ENCODE peak calls at places on chromosomes 13 and 19, in eight cellular contexts. V is BE2C, D is cardiac muscle cell, M is AG04449, Q is AG10803, T is brain microvascular endothelial cell, N is lung, G is lower leg skin. K is an unnamed sample.

GRCh38 chr19:43594710-43595604 is 977 bp downstream of the IRGQ start:
- DNase-seq in V (peak), D (peak), M (no peak), Q (peak), T (peak), N (peak), G (peak), K (no peak)

GRCh38 chr19:21566073-21566472 is 60.7 kb downstream of the ZNF429 start:
- DNase-seq in V (no peak), D (no peak), M (no peak), Q (no peak), T (no peak), N (no peak), G (no peak), K (no peak)

GRCh38 chr19:13537454-13537853 is 31.2 kb upstream of the CACNA1A start:
- DNase-seq in V (peak), D (no peak), M (no peak), Q (no peak), T (no peak), N (no peak), G (no peak), K (no peak)

GRCh38 chr13:20414475-20415287 is 111.0 kb downstream of the CRYL1 start:
- DNase-seq in V (no peak), D (no peak), M (no peak), Q (no peak), T (no peak), N (no peak), G (peak), K (no peak)

GRCh38 chr19:5586300-5587070 is 18.7 kb upstream of the TINCR start:
- DNase-seq in V (no peak), D (no peak), M (no peak), Q (no peak), T (no peak), N (no peak), G (no peak), K (no peak)

GRCh38 chr13:113273856-113274590 is 23.0 kb upstream of the LAMP1 start:
- DNase-seq in V (no peak), D (no peak), M (peak), Q (peak), T (peak), N (peak), G (no peak), K (peak)

GRCh38 chr19:51026554-51026831 is at the start of gene KLK11:
- DNase-seq in V (no peak), D (no peak), M (no peak), Q (no peak), T (no peak), N (no peak), G (no peak), K (no peak)

GRCh38 chr19:36198116-36198515 is 16.3 kb downstream of the ZNF565 start:
- DNase-seq in V (no peak), D (no peak), M (no peak), Q (no peak), T (no peak), N (no peak), G (no peak), K (no peak)

GRCh38 chr19:13020002-13020414 is 24.7 kb downstream of the NFIX start:
- DNase-seq in V (no peak), D (no peak), M (no peak), Q (no peak), T (no peak), N (no peak), G (no peak), K (no peak)

GRCh38 chr19:50387868-50388245 is 3.7 kb downstream of the POLD1 start:
- DNase-seq in V (no peak), D (no peak), M (no peak), Q (no peak), T (no peak), N (no peak), G (no peak), K (no peak)

GRCh38 chr13:41696163-41697003 is 239.0 kb downstream of the RGCC start:
- DNase-seq in V (no peak), D (peak), M (peak), Q (peak), T (peak), N (no peak), G (no peak), K (peak)

GRCh38 chr13:80084086-80084676 is 256.7 kb downstream of the SPRY2 start:
- DNase-seq in V (no peak), D (no peak), M (peak), Q (peak), T (peak), N (no peak), G (no peak), K (peak)

GRCh38 chr19:15072930-15073647 is 8.9 kb upstream of the OR1I1 start:
- DNase-seq in V (peak), D (no peak), M (no peak), Q (no peak), T (no peak), N (no peak), G (no peak), K (no peak)

GRCh38 chr13:23610966-23611486 is 40.8 kb downstream of the TNFRSF19 start:
- DNase-seq in V (no peak), D (no peak), M (no peak), Q (no peak), T (peak), N (no peak), G (no peak), K (no peak)

GRCh38 chr13:23500858-23501257 is 67.4 kb upstream of the SACS start:
- DNase-seq in V (no peak), D (no peak), M (peak), Q (peak), T (peak), N (no peak), G (no peak), K (peak)

DNA sequence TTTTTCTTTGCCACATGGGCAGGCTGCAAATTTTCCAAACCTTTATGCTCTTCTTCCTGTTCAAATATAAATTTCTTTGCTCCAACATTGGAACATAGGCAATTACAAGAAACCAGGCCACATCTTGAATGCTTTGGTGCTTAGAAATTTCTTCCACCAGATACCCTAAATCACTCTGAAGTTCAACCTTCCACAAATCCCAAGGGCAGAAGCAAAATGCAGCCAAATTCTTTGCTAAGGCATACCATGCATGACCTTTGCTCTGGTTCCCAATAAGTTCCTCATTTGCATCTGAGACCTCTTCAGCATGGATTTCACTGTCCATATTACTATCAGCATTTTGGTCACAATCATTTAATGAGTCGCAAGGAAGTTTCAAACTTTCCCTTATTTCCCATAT is 130.9 kb downstream of the DIAPH3 start:
- DNase-seq in V (no peak), D (no peak), M (no peak), Q (peak), T (no peak), N (no peak), G (no peak), K (no peak)
- H3K4me3 ChIP-seq in V (no peak), D (no peak), M (no peak), Q (no peak), T (no peak), N (no peak), G (no peak), K (no peak)

GRCh38 chr19:55131421-55131820 is 14.0 kb upstream of the PPP1R12C start:
- DNase-seq in V (no peak), D (no peak), M (peak), Q (peak), T (no peak), N (no peak), G (no peak), K (no peak)

GRCh38 chr19:55134732-55135131 is 14.3 kb downstream of the TNNT1 start:
- DNase-seq in V (no peak), D (no peak), M (no peak), Q (no peak), T (no peak), N (no peak), G (no peak), K (no peak)

GRCh38 chr19:55133639-55134444 is 15.2 kb downstream of the TNNT1 start:
- DNase-seq in V (no peak), D (no peak), M (no peak), Q (no peak), T (no peak), N (no peak), G (no peak), K (no peak)

GRCh38 chr19:55136399-55137102 is 12.5 kb downstream of the TNNT1 start:
- DNase-seq in V (no peak), D (no peak), M (no peak), Q (no peak), T (no peak), N (no peak), G (no peak), K (no peak)

DNA sequence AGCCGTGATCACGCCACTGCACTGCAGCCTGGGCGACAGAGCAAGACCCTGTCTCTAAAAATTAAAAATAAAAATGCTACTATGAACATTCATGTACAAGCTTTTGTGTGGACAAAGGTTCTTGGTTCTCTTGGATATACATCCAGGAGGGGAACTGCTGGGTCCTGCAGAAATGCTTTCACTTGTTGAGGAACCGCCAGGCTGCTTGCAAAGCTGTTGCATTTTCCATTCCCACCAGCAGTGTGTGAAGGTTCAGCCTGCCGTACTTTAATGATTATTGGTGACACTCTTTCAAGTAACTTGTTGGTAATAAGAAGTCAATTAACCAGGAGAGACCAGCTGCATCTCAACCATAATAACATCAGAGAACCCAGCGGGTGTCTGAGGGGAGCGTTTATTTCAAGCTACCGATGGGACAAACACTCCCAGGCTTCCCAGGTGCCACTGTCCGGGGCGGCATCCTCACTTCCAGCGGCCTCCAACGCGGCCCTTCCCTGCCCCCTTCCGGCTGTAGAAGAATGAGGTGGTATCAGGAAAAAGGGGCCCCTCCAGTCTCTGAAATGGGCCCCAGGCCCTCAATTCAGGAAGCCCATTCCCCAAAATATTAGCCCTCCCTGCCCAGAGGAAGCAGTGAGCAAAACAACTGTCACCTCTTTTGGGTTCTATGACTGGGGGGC is 15.2 kb upstream of the PPP1R12C start:
- DNase-seq in V (peak), D (no peak), M (no peak), Q (no peak), T (no peak), N (no peak), G (no peak), K (no peak)
- TF ChIP-seq CTCF in V (peak), D (peak), M (no peak), Q (peak), T (no peak), N (no peak), G (no peak), K (peak)

GRCh38 chr19:33134571-33135041 is 2.7 kb downstream of the WDR88 start:
- DNase-seq in V (no peak), D (no peak), M (no peak), Q (no peak), T (no peak), N (no peak), G (no peak), K (no peak)
- H3K4me3 ChIP-seq in V (no peak), D (no peak), M (no peak), Q (no peak), T (no peak), N (no peak), G (no peak), K (no peak)

GRCh38 chr13:99295488-99296252 is 11.5 kb downstream of the GPR183 start:
- DNase-seq in V (no peak), D (no peak), M (no peak), Q (no peak), T (no peak), N (no peak), G (no peak), K (no peak)

GRCh38 chr13:99299545-99300341 is 7.5 kb downstream of the GPR183 start:
- DNase-seq in V (no peak), D (no peak), M (no peak), Q (no peak), T (no peak), N (no peak), G (no peak), K (no peak)

GRCh38 chr13:99296270-99296865 is 10.8 kb downstream of the GPR183 start:
- DNase-seq in V (no peak), D (no peak), M (no peak), Q (no peak), T (no peak), N (no peak), G (no peak), K (no peak)

GRCh38 chr13:99298056-99298455 is 9.1 kb downstream of the GPR183 start:
- DNase-seq in V (no peak), D (no peak), M (no peak), Q (no peak), T (no peak), N (no peak), G (no peak), K (no peak)

DNA sequence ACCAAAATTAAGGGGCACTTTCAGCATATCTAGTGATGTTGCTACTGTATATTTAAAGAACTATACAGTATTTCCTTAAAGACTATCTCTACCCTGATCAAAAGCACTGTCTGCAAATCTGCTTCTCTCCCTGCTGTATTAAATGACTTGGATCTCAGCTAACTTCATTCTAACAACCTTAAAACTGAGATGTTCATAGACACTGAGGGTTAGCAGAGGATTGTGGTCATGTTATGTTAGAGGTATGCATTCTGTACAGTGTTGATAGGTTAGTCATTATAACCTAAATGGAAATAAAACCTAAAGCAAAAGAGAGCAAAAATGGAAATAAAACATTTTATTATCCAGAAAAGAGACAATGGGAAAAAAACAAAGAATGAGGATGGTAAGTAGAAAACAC is 9.9 kb downstream of the GPR183 start:
- DNase-seq in V (no peak), D (no peak), M (no peak), Q (no peak), T (no peak), N (no peak), G (no peak), K (no peak)
- TF ChIP-seq CTCF in V (no peak), D (no peak), M (no peak), Q (no peak), T (no peak), N (no peak), G (no peak), K (no peak)

DNA sequence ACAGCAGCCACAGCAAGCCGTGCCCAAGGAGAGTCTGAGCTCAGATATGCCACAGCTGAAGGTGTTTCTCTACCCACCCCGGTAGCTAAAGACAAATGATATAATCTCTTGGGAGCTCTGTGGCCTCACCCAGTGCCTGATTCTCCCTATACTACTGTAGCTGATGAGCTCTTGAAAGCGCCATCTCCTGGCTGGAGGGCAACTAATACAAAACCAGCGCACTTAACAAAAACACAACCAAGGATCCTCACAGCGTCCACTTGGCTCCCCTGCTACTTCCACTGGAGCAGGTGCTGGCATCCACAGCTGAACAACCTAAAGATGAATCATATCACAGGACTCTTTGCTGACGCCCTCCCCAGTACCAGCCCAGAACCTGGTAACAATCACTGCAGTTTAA is 1212.0 kb downstream of the PCDH17 start:
- DNase-seq in V (no peak), D (no peak), M (no peak), Q (no peak), T (no peak), N (no peak), G (no peak), K (no peak)
- H3K4me3 ChIP-seq in V (no peak), D (no peak), M (no peak), Q (no peak), T (no peak), N (no peak), G (no peak), K (no peak)

DNA sequence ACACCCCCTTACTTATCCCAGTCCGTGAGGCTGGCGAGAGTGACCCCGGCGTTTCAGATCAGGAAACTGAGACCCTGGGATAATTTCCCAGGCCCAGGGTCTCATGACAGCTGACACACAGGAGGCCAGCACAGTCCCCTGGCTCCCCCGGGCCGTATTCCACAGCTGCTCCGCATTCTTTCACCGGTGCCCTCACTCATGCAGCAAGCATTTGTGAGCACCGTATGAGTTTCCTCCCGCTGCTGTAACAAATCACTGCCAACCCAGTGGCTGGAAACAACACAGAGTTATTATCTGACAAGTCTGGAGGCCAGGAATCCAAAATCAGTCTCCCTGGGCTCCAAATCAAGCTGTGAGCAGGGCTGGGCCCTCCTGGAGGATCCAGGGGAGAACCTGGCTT is 21.3 kb downstream of the GADD45B start:
- DNase-seq in V (no peak), D (no peak), M (no peak), Q (no peak), T (no peak), N (no peak), G (no peak), K (no peak)
- TF ChIP-seq CTCF in V (no peak), D (no peak), M (no peak), Q (no peak), T (no peak), N (no peak), G (no peak), K (no peak)

GRCh38 chr19:18009412-18010066 is 1.6 kb downstream of the ARRDC2 start:
- DNase-seq in V (no peak), D (no peak), M (no peak), Q (no peak), T (no peak), N (no peak), G (no peak), K (no peak)

GRCh38 chr19:18007939-18008673 is at the start of gene ARRDC2:
- DNase-seq in V (peak), D (peak), M (no peak), Q (peak), T (peak), N (peak), G (peak), K (peak)

GRCh38 chr19:18007605-18007938 is 398 bp upstream of the ARRDC2 start:
- DNase-seq in V (no peak), D (no peak), M (no peak), Q (no peak), T (peak), N (no peak), G (no peak), K (no peak)

GRCh38 chr19:18008814-18009213 is 844 bp downstream of the ARRDC2 start:
- DNase-seq in V (no peak), D (no peak), M (no peak), Q (no peak), T (no peak), N (no peak), G (no peak), K (no peak)

DNA sequence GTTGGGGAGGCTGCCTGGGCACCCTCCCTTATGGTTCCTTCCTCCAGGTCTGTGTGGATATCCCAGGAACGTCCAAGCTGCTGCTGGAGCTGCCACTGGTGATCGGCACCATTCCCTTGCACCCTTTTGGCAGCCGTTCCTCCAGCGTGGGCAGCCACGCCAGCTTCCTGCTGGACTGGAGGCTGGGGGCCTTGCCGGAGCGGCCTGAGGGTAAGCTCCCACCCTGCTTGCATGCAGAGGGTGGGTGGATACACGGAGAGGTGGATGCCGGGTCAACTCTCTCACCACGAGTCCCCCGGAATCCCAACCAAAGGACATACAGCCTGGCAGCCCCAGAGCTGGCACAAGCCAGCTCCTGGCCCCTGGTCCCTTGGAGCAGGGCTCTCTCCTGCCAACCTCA is 2.2 kb downstream of the ARRDC2 start:
- DNase-seq in V (no peak), D (no peak), M (no peak), Q (no peak), T (no peak), N (no peak), G (no peak), K (no peak)
- H3K4me3 ChIP-seq in V (no peak), D (no peak), M (no peak), Q (no peak), T (no peak), N (peak), G (no peak), K (no peak)

DNA sequence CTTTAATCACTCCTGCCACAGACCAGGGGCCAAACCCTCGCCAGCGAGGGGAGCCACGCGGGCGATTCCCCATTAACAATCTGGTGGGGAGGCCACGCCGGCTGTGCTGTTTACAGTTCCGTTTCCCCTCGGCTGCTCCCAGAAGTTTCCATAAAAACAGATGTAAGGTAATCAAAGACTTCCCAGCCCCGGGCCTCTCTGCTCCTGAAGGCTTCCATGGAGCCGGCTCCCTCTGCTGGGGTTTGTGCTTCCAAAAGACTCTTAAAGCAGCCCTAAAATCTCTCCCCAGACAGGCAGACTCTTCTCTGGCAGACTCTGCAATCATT is 36.3 kb upstream of the CCNE1 start:
- DNase-seq in V (no peak), D (no peak), M (no peak), Q (no peak), T (no peak), N (no peak), G (no peak), K (no peak)
- TF ChIP-seq CTCF in V (no peak), D (no peak), M (no peak), Q (no peak), T (no peak), N (no peak), G (no peak), K (no peak)